ENCODE peak calls at places on chromosome 10, in eight cellular contexts. L is psoas muscle, B is lower lobe of right lung, I is hepatocyte, H is fibroblast of pulmonary artery, U is sigmoid colon, R is fibroblast of mammary gland, T is brain microvascular endothelial cell. X is an unnamed sample.

GRCh38 chr10:28991326-28991725 is 297.5 kb upstream of the LYZL1 start:
- DNase-seq in R (peak), T (peak), B (peak), I (peak), U (no peak), L (no peak), H (peak), X (peak)

GRCh38 chr10:13972609-13973008 is 358.1 kb downstream of the FRMD4A start:
- DNase-seq in B (no peak), L (no peak), I (no peak), R (no peak), T (no peak), H (no peak), U (no peak), X (no peak)

GRCh38 chr10:86707505-86707904 is 39.2 kb downstream of the LDB3 start:
- DNase-seq in I (no peak), U (peak), B (no peak), T (no peak), L (no peak), R (no peak), H (no peak), X (no peak)

GRCh38 chr10:95537543-95537930 is 23.6 kb downstream of the SORBS1 start:
- DNase-seq in H (no peak), R (no peak), I (no peak), U (no peak), B (no peak), L (no peak), T (no peak), X (peak)

GRCh38 chr10:114243661-114244060 is 4.6 kb downstream of the VWA2 start:
- DNase-seq in R (no peak), T (no peak), B (no peak), I (no peak), H (no peak), U (no peak), L (no peak), X (no peak)

GRCh38 chr10:129101232-129101980 is 365.6 kb upstream of the MGMT start:
- DNase-seq in R (no peak), B (no peak), L (no peak), I (no peak), T (no peak), H (no peak), U (no peak), X (no peak)

GRCh38 chr10:100038561-100039071 is 28.9 kb upstream of the DNMBP start:
- DNase-seq in L (no peak), R (peak), U (no peak), T (no peak), B (no peak), I (peak), H (no peak), X (peak)

GRCh38 chr10:6269953-6270867 is 67.5 kb downstream of the PFKFB3 start:
- DNase-seq in U (no peak), B (peak), R (no peak), L (no peak), T (no peak), I (no peak), H (no peak), X (peak)

GRCh38 chr10:101816375-101816773 is 1.9 kb downstream of the OGA start:
- DNase-seq in R (no peak), H (no peak), U (no peak), L (no peak), I (no peak), B (no peak), T (no peak), X (no peak)

DNA sequence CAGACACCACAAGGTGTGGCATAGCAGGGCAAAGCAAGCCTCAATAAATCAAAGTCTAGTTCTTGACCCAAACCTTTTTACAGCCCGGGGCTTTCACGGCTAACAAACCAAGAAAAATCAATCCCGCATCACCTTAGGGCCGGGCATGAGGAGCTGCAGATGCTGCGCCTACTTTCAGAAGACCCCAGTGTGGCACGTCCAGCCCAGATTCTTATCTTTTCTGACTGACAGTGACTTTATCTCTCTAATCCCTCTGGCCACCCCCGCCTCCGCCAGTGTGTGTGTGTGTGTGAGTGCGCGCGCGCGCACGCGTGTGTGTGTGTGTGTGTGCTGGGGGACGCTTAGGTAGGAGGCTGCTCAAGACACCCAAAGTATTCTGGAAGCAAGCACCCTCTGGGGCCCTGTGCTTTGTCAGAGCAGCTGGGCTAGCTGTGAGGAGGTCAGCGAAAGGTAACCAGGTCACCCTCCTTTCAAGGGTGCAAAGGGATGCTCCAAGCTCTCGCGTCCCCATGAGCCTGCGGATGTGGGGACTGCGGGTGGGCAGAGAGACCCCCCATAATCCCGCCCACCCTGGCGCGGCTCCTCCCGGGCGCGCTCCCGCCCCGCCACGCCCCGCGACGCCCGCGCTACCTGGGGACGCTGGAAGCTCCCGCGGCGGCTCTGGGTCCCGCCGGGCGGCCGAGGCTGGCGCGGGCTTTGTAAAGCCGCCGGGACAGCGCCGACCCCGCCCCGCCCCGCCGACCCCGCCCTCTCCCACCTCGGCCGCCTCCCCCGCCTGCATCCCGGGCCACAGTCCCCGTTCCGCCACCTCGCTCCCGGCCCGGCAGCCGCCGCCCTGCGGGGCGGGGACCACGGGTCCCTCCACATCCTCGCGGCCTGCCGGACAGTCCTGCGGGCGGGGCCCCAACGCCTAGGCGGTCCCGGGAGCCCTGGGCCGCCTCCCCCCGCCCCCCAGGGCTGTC is 57.1 kb upstream of the RHOBTB1 start:
- DNase-seq in U (peak), H (peak), R (peak), T (no peak), I (peak), B (peak), L (no peak), X (no peak)
- H3K4me3 ChIP-seq in U (peak), H (peak), R (peak), T (peak), I (peak), B (peak), L (peak), X (peak)

DNA sequence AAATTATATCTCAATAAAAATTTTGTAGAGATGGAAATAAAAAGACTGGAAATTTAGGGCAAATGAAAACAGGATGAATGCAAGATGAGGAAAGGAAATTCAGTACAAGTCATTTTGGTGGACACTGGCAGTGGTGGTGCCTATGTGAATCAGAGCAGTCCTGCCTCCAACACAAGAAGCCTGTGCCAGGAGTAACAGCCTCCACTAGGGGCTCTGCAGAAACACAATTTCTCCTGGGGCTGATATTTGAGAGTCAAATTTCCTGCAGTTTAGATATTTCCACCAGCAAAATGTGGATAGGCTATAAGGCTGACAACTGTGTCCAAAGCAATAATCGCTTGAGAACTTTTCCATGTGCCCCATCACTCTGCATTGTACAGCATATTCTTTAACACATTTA is 4.7 kb upstream of the PLXDC2 start:
- DNase-seq in R (peak), I (peak), L (no peak), B (no peak), U (peak), T (peak), H (peak), X (peak)
- TF ChIP-seq CTCF in R (peak), I (peak), L (peak), B (peak), U (peak), T (peak), H (peak), X (peak)

GRCh38 chr10:26437637-26438461 is at the start of gene APBB1IP:
- DNase-seq in T (no peak), U (peak), B (peak), H (peak), I (peak), R (peak), L (peak), X (peak)
- H3K4me3 ChIP-seq in T (peak), U (peak), B (peak), H (no peak), I (no peak), R (peak), L (peak), X (no peak)

DNA sequence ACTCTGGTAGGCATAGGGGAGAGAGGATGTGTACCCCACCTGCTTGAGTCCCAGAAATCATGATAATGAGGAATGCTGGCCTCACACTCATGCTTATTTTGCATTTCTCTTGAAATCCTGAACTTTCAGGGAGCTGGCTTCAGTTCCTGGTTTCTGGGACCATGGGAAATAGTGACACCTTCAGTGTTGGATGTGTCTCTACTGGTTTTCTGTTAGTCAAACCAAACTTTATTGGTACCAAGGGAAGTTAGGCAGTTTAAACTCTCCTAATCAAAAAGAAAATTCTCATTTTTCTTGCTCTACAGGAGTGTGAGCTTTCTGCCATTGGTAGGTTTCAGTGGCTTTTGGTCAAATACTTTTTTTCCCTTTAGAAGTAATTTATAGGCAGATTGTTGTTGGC is 11.8 kb upstream of the PCGF5 start:
- DNase-seq in B (no peak), L (no peak), T (no peak), H (no peak), R (no peak), I (no peak), U (no peak), X (no peak)
- TF ChIP-seq CTCF in B (no peak), L (no peak), T (no peak), H (no peak), R (peak), I (no peak), U (no peak), X (no peak)

DNA sequence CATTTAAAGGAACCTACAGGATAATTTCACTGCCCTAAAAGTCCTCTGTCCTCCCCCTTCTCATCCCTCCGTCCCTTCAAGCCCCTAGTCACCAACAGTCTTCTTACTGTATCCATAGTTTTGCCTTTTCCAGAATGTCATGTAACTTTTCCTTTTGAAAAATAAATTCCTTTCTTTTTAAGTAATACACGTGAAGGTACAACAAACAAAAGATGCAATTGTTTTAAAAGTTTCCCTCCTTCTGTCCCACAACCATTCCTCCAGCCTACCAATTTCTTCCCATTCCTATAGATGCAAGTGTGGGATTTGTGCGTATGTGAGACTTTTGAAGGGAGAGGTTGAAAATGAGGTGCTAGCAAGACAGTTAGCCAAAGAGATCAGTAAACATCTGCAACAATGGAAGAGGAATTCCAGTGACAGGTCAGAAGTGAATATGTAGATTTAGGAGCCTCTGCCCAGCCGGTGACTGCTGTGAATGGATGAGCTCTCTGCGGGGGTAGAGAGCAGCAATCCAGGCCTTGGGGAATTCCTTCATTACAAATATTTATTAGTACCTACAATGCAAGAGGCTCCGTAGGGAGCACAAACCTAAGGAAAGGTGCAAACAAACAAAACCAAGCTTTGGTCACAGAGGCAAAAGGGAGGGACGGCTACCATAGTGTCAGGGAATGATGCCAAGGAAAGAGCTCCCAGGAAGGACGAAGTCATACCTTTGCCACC is 243.6 kb downstream of the SKIDA1 start:
- DNase-seq in B (no peak), U (peak), I (no peak), H (no peak), T (no peak), L (no peak), R (no peak), X (no peak)
- H3K4me3 ChIP-seq in B (no peak), U (no peak), I (no peak), H (no peak), T (no peak), L (no peak), R (no peak), X (no peak)

GRCh38 chr10:74890460-74890859 is 64.1 kb downstream of the KAT6B start:
- DNase-seq in R (no peak), H (no peak), L (no peak), B (no peak), I (no peak), U (no peak), T (no peak), X (no peak)

GRCh38 chr10:74887614-74888284 is 61.3 kb downstream of the KAT6B start:
- DNase-seq in T (no peak), I (no peak), H (no peak), B (no peak), U (no peak), L (no peak), R (no peak), X (no peak)

GRCh38 chr10:74891048-74891447 is 64.6 kb downstream of the KAT6B start:
- DNase-seq in L (no peak), I (no peak), U (no peak), R (no peak), H (no peak), B (no peak), T (no peak), X (no peak)

GRCh38 chr10:74889662-74889998 is 63.2 kb downstream of the KAT6B start:
- DNase-seq in U (no peak), H (no peak), T (no peak), B (no peak), R (peak), I (no peak), L (no peak), X (no peak)

GRCh38 chr10:74888947-74889661 is 62.7 kb downstream of the KAT6B start:
- DNase-seq in H (no peak), U (no peak), L (no peak), R (peak), B (no peak), I (no peak), T (no peak), X (no peak)
- TF ChIP-seq CTCF in H (no peak), U (no peak), L (peak), R (peak), B (no peak), I (peak), T (peak), X (peak)